ENCODE peak calls at places on chromosome 4, in nine cellular contexts. V, R, K, W, P, Q, A, M and O are unnamed samples. For H3K27me3, the result is how much of the 10 kb centered on the place peaks cover.

GRCh38 chr4:15416357-15417327 is 11.2 kb upstream of the C1QTNF7 start:
- DNase-seq in V (no peak), R (no peak), K (no peak), W (no peak), P (no peak), Q (no peak), A (no peak), M (no peak), O (no peak)

GRCh38 chr4:41192136-41192535 is 22.2 kb downstream of the APBB2 start:
- DNase-seq in V (no peak), R (peak), K (no peak), W (no peak), P (no peak), Q (no peak), A (no peak), M (no peak), O (no peak)

GRCh38 chr4:7506119-7506518 is 71.4 kb upstream of the PSAPL1 start:
- DNase-seq in V (no peak), R (no peak), K (no peak), W (no peak), P (no peak), Q (no peak), A (no peak), M (no peak), O (no peak)

GRCh38 chr4:153792007-153792892 is 3.4 kb upstream of the SFRP2 start:
- DNase-seq in V (peak), R (no peak), K (peak), W (no peak), P (no peak), Q (peak), A (no peak), M (peak), O (peak)

GRCh38 chr4:86959588-86960500 is 25.0 kb downstream of the AFF1 start:
- DNase-seq in V (no peak), R (no peak), K (no peak), W (no peak), P (no peak), Q (no peak), A (no peak), M (no peak), O (no peak)

GRCh38 chr4:150098214-150098613 is 20.0 kb downstream of the DCLK2 start:
- DNase-seq in V (no peak), R (peak), K (no peak), W (no peak), P (no peak), Q (no peak), A (no peak), M (no peak), O (no peak)

GRCh38 chr4:56535915-56536314 is 30.3 kb downstream of the ARL9 start:
- DNase-seq in V (no peak), R (no peak), K (no peak), W (no peak), P (no peak), Q (no peak), A (no peak), M (no peak), O (no peak)

GRCh38 chr4:182346250-182346649 is 103.0 kb downstream of the TENM3 start:
- DNase-seq in V (no peak), R (no peak), K (no peak), W (no peak), P (no peak), Q (no peak), A (no peak), M (no peak), O (no peak)

GRCh38 chr4:61442936-61443335 is 242.8 kb downstream of the ADGRL3 start:
- DNase-seq in V (no peak), R (no peak), K (no peak), W (no peak), P (no peak), Q (no peak), A (no peak), M (no peak), O (no peak)

GRCh38 chr4:26326791-26327190 is 6.0 kb downstream of the RBPJ start:
- DNase-seq in V (no peak), R (peak), K (no peak), W (no peak), P (no peak), Q (no peak), A (no peak), M (no peak), O (no peak)

GRCh38 chr4:146053901-146054300 is 115.3 kb upstream of the ZNF827 start:
- DNase-seq in V (no peak), R (peak), K (no peak), W (no peak), P (no peak), Q (no peak), A (no peak), M (no peak), O (no peak)

GRCh38 chr4:129565214-129565613 is 469.3 kb downstream of the C4orf33 start:
- DNase-seq in V (no peak), R (no peak), K (no peak), W (no peak), P (no peak), Q (no peak), A (no peak), M (no peak), O (no peak)

GRCh38 chr4:118953276-118953675 is 64.6 kb downstream of the SYNPO2 start:
- DNase-seq in V (no peak), R (no peak), K (no peak), W (no peak), P (no peak), Q (no peak), A (no peak), M (no peak), O (no peak)

GRCh38 chr4:173301518-173302201 is 32.5 kb downstream of the HMGB2 start:
- DNase-seq in V (peak), R (peak), K (no peak), W (no peak), P (no peak), Q (no peak), A (no peak), M (no peak), O (no peak)

GRCh38 chr4:122015203-122015602 is 63.3 kb upstream of the TRPC3 start:
- DNase-seq in V (no peak), R (no peak), K (no peak), W (no peak), P (no peak), Q (no peak), A (no peak), M (no peak), O (no peak)

GRCh38 chr4:72714482-72715279 is 145.7 kb upstream of the ADAMTS3 start:
- DNase-seq in V (no peak), R (no peak), K (no peak), W (no peak), P (no peak), Q (no peak), A (no peak), M (no peak), O (no peak)

GRCh38 chr4:26619784-26620183 is 35.9 kb downstream of the TBC1D19 start:
- DNase-seq in V (no peak), R (peak), K (no peak), W (no peak), P (no peak), Q (no peak), A (no peak), M (no peak), O (no peak)

GRCh38 chr4:151866266-151866918 is 105.6 kb upstream of the GATB start:
- DNase-seq in V (no peak), R (no peak), K (no peak), W (no peak), P (no peak), Q (no peak), A (no peak), M (no peak), O (no peak)

GRCh38 chr4:62170235-62170634 is 970.1 kb downstream of the ADGRL3 start:
- DNase-seq in V (no peak), R (no peak), K (no peak), W (no peak), P (no peak), Q (no peak), A (no peak), M (no peak), O (no peak)

GRCh38 chr4:29309050-29309449 is 1411.1 kb upstream of the PCDH7 start:
- DNase-seq in V (no peak), R (peak), K (no peak), W (no peak), P (no peak), Q (no peak), A (no peak), M (no peak), O (no peak)

GRCh38 chr4:62119195-62119594 is 919.1 kb downstream of the ADGRL3 start:
- DNase-seq in V (no peak), R (no peak), K (no peak), W (no peak), P (no peak), Q (no peak), A (no peak), M (no peak), O (no peak)

GRCh38 chr4:124206779-124207605 is 505.5 kb downstream of the ANKRD50 start:
- DNase-seq in V (no peak), R (peak), K (no peak), W (no peak), P (no peak), Q (no peak), A (no peak), M (no peak), O (no peak)

GRCh38 chr4:168321006-168321405 is 2.5 kb upstream of the DDX60 start:
- DNase-seq in V (no peak), R (no peak), K (no peak), W (no peak), P (no peak), Q (no peak), A (no peak), M (no peak), O (no peak)

GRCh38 chr4:38821739-38822138 is 17.1 kb upstream of the TLR1 start:
- DNase-seq in V (no peak), R (peak), K (no peak), W (no peak), P (no peak), Q (no peak), A (no peak), M (no peak), O (no peak)

GRCh38 chr4:47570816-47571215 is 85.7 kb downstream of the ATP10D start:
- DNase-seq in V (no peak), R (no peak), K (no peak), W (no peak), P (no peak), Q (no peak), A (no peak), M (no peak), O (no peak)

GRCh38 chr4:109631709-109632108 is 71.5 kb downstream of the CASP6 start:
- DNase-seq in V (no peak), R (peak), K (no peak), W (no peak), P (no peak), Q (no peak), A (no peak), M (no peak), O (peak)

GRCh38 chr4:80112236-80112635 is 39.2 kb upstream of the ANTXR2 start:
- DNase-seq in V (peak), R (peak), K (no peak), W (no peak), P (no peak), Q (no peak), A (no peak), M (peak), O (peak)

GRCh38 chr4:125838239-125838601 is 523.5 kb downstream of the FAT4 start:
- DNase-seq in V (no peak), R (no peak), K (no peak), W (no peak), P (no peak), Q (no peak), A (no peak), M (no peak), O (no peak)

DNA sequence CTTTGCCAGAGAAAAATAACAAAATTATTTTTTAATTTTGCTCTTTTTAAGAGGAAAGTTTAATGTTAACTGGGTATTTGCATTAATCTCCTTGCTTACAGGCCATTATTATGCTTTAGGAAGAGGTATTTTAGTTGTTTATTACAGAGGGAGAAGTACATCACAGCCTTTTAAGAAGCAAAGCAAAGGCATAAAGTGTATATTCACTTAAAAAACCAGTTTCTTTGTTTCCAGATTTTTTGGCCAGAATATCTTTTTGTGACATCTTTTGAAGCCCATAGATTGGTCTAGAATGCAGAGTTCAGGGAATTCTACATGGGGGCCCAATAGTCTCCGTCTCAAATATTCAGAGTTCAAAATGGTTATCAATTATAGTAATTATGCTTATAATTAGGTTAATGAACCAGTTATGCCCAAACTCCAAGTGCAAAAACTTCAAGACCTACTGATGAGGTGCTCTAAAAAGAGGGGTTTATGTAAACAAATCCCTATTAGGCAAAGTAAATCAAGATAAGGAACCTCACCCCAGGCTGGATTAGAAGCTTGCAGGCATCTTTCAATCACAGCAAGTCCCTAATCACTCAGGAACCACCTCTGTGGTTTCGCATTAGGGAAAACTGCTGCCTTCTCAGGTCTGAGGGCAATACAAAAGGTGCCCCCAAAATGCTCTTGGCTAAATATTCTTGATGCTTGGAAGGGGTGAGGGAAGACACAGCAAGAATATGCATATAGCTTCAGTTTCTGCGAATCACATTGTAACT is 1.4 kb downstream of the CXXC4 start:
- DNase-seq in V (no peak), R (no peak), K (no peak), W (no peak), P (no peak), Q (no peak), A (no peak), M (no peak), O (no peak)
- H3K27me3 ChIP-seq in V (under half), R (under half), K (under half), W (under half), P (under half), Q (under half), A (under half), M (under half), O (under half)

GRCh38 chr4:53365486-53366300 is at the start of gene SCFD2:
- DNase-seq in V (peak), R (peak), K (peak), W (peak), P (peak), Q (peak), A (peak), M (peak), O (peak)
- TF ChIP-seq POLR2A in V (peak), R (peak), K (peak), W (peak), P (no peak), Q (no peak), A (peak), M (no peak), O (peak)

GRCh38 chr4:138804705-138805104 is 210.9 kb upstream of the NOCT start:
- DNase-seq in V (no peak), R (peak), K (no peak), W (no peak), P (no peak), Q (no peak), A (no peak), M (no peak), O (no peak)
- H3K27me3 ChIP-seq in V (under half), R (under half), K (under half), W (under half), P (under half), Q (under half), A (under half), M (under half), O (under half)

DNA sequence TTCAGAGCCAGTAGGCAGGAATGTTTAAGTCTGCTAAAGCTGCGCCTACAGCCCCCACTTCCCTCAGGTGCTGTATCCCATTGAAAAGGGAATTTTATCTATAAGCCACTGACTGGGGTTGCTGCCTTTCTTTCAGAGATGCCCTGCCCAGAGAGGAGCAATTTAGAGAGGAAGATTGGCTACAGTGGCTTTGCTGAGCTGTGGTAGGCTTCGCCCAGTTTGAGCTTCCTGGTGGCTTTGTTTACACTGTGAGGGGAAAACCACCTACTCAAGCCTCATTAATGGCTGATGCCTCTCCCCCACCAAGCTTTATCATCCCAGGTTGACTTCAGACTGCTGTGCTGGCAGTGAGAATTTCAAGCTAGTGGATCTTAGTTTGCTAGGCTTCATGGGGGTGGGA is 67.7 kb upstream of the PRDM5 start:
- DNase-seq in V (no peak), R (no peak), K (no peak), W (no peak), P (no peak), Q (no peak), A (no peak), M (no peak), O (no peak)
- TF ChIP-seq POLR2A in V (no peak), R (no peak), K (no peak), W (no peak), P (no peak), Q (no peak), A (no peak), M (no peak), O (no peak)

DNA sequence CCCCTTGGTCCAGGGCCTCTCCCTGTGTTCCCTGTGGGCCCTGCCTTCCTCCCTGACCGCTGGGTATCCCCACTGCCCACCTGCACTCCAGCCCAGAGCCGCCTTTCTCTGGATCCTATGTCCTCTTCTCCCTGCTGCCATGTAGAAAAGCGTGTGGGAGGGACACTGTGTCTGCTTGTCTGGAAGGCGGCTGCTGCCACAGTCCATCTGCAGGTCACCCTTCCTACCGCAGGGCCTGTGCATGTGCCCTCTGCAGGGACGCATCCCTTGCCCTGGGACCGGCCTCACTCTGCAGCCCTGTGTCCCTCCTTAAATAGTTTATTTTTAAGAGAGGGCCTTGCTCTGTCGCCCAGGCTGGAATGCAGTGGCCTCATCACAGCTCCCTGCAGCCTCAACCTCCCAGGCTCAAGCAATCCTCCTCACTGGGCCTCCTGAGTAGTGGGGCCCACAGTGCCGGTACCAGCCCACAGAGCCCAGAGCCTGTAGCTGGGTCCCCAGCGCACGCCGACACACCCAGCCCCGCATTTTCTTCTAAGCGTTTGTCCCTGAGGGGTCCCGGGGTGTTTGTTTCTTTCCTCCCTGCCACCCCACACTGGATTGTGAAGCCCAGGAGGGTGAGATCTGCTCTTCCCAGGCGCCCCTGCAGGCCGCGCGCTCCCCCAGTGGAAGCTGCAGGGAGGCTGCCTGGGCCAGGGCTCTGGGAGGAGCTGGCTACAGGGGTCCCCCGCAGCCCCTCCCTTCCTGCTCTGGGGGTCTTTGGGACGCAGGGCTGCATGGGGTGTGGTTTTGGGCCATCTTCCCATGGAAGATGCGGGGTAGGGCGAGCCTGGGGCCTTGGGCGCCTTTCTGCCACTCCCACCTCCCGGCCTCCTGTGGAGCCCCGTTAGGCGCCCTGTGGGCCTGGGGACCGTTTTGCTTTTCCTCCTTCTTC is 12.8 kb upstream of the NAT8L start:
- DNase-seq in V (no peak), R (no peak), K (no peak), W (peak), P (no peak), Q (no peak), A (no peak), M (no peak), O (no peak)
- H3K27me3 ChIP-seq in V (under half), R (under half), K (under half), W (under half), P (under half), Q (under half), A (under half), M (half or more), O (under half)

DNA sequence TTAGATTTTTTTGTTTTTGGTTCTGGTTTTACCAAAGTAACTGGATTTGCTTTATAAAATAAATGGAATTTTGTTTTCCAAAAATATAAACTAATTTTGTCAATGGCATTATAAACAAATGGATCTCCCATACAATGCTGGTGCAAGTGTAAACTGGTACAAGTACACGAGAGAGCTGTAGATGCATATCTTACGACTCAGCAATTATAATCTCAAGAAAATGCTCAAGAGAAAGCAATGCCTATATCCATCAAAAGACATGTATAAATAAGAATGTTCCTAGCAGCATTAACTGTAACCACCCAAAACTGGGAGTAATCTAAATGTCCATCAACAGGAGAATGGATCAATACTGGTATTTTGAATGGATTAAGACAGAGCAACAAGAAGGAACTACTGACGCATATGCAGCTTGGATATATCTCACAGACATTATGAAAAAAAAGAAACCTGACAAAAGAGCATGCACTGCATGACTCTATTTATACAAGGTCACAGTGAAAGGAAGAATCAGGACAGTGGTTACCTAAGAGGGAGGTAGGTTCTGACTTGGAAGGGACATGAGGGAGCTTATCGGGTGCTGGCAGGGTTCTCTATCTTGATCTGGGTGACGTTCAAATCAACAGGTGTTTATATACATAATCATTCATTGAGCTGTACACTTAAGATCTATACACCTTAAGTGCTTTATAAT is 9.5 kb downstream of the ADH5 start:
- DNase-seq in V (no peak), R (no peak), K (no peak), W (no peak), P (no peak), Q (no peak), A (no peak), M (no peak), O (no peak)
- TF ChIP-seq POLR2A in V (no peak), R (no peak), K (no peak), W (no peak), P (no peak), Q (no peak), A (no peak), M (no peak), O (no peak)